ENCODE peak calls at places on chromosomes 11 and 22, in ten cellular contexts. One of them, this sample, is unnamed.

GRCh38 chr11:19740586-19740985 is 27.9 kb downstream of the NAV2 start:
- DNase-seq in GM12891: no peak
- DNase-seq in H1: no peak
- DNase-seq in transverse colon: no peak
- DNase-seq in breast epithelium: no peak
- DNase-seq in HCT116: no peak
- DNase-seq in prostate gland: no peak
- DNase-seq in GM12892: no peak
- DNase-seq in Panc1: no peak
- DNase-seq in sigmoid colon: no peak
- DNase-seq in this sample: no peak

GRCh38 chr11:64500176-64501013 is 90.6 kb upstream of the SLC22A12 start:
- DNase-seq in GM12891: no peak
- DNase-seq in H1: no peak
- DNase-seq in transverse colon: no peak
- DNase-seq in breast epithelium: no peak
- DNase-seq in HCT116: peak
- DNase-seq in prostate gland: no peak
- DNase-seq in GM12892: no peak
- DNase-seq in Panc1: no peak
- DNase-seq in sigmoid colon: no peak
- DNase-seq in this sample: peak

GRCh38 chr11:81005595-81005994 is 1564.8 kb upstream of the TENM4 start:
- DNase-seq in GM12891: no peak
- DNase-seq in H1: no peak
- DNase-seq in transverse colon: no peak
- DNase-seq in breast epithelium: no peak
- DNase-seq in HCT116: no peak
- DNase-seq in prostate gland: no peak
- DNase-seq in GM12892: no peak
- DNase-seq in Panc1: peak
- DNase-seq in sigmoid colon: no peak
- DNase-seq in this sample: no peak

GRCh38 chr11:8017071-8017470 is 29.9 kb downstream of the EIF3F start:
- DNase-seq in GM12891: no peak
- DNase-seq in H1: no peak
- DNase-seq in transverse colon: no peak
- DNase-seq in breast epithelium: no peak
- DNase-seq in HCT116: no peak
- DNase-seq in prostate gland: no peak
- DNase-seq in GM12892: no peak
- DNase-seq in Panc1: no peak
- DNase-seq in sigmoid colon: no peak
- DNase-seq in this sample: no peak

GRCh38 chr11:129248618-129249017 is 56.5 kb upstream of the ARHGAP32 start:
- DNase-seq in GM12891: no peak
- DNase-seq in H1: no peak
- DNase-seq in transverse colon: no peak
- DNase-seq in breast epithelium: no peak
- DNase-seq in HCT116: no peak
- DNase-seq in prostate gland: no peak
- DNase-seq in GM12892: no peak
- DNase-seq in Panc1: peak
- DNase-seq in sigmoid colon: no peak
- DNase-seq in this sample: no peak

GRCh38 chr11:97514446-97514845 is 1124.6 kb downstream of the JRKL start:
- DNase-seq in GM12891: no peak
- DNase-seq in H1: no peak
- DNase-seq in transverse colon: no peak
- DNase-seq in breast epithelium: no peak
- DNase-seq in HCT116: no peak
- DNase-seq in prostate gland: no peak
- DNase-seq in GM12892: no peak
- DNase-seq in Panc1: no peak
- DNase-seq in sigmoid colon: no peak
- DNase-seq in this sample: no peak

GRCh38 chr11:134555510-134555909 is 143.5 kb upstream of the B3GAT1 start:
- DNase-seq in GM12891: no peak
- DNase-seq in H1: no peak
- DNase-seq in transverse colon: no peak
- DNase-seq in breast epithelium: no peak
- DNase-seq in HCT116: no peak
- DNase-seq in prostate gland: no peak
- DNase-seq in GM12892: no peak
- DNase-seq in Panc1: no peak
- DNase-seq in sigmoid colon: no peak
- DNase-seq in this sample: no peak

GRCh38 chr11:35016939-35017338 is 100.5 kb downstream of the PDHX start:
- DNase-seq in GM12891: no peak
- DNase-seq in H1: no peak
- DNase-seq in transverse colon: no peak
- DNase-seq in breast epithelium: no peak
- DNase-seq in HCT116: no peak
- DNase-seq in prostate gland: no peak
- DNase-seq in GM12892: no peak
- DNase-seq in Panc1: no peak
- DNase-seq in sigmoid colon: no peak
- DNase-seq in this sample: no peak

GRCh38 chr22:23700706-23701105 is 9.9 kb downstream of the RGL4 start:
- DNase-seq in GM12891: no peak
- DNase-seq in H1: no peak
- DNase-seq in transverse colon: no peak
- DNase-seq in breast epithelium: no peak
- DNase-seq in HCT116: no peak
- DNase-seq in prostate gland: no peak
- DNase-seq in GM12892: no peak
- DNase-seq in Panc1: no peak
- DNase-seq in sigmoid colon: no peak
- DNase-seq in this sample: no peak

GRCh38 chr11:68260484-68260883 is 11.3 kb downstream of the C11orf24 start:
- DNase-seq in GM12891: no peak
- DNase-seq in H1: no peak
- DNase-seq in transverse colon: no peak
- DNase-seq in breast epithelium: no peak
- DNase-seq in HCT116: no peak
- DNase-seq in prostate gland: no peak
- DNase-seq in GM12892: no peak
- DNase-seq in Panc1: no peak
- DNase-seq in sigmoid colon: no peak
- DNase-seq in this sample: no peak

GRCh38 chr11:19738124-19738523 is 25.5 kb downstream of the NAV2 start:
- DNase-seq in GM12891: no peak
- DNase-seq in H1: no peak
- DNase-seq in transverse colon: no peak
- DNase-seq in breast epithelium: no peak
- DNase-seq in HCT116: no peak
- DNase-seq in prostate gland: no peak
- DNase-seq in GM12892: no peak
- DNase-seq in Panc1: no peak
- DNase-seq in sigmoid colon: no peak
- DNase-seq in this sample: no peak

DNA sequence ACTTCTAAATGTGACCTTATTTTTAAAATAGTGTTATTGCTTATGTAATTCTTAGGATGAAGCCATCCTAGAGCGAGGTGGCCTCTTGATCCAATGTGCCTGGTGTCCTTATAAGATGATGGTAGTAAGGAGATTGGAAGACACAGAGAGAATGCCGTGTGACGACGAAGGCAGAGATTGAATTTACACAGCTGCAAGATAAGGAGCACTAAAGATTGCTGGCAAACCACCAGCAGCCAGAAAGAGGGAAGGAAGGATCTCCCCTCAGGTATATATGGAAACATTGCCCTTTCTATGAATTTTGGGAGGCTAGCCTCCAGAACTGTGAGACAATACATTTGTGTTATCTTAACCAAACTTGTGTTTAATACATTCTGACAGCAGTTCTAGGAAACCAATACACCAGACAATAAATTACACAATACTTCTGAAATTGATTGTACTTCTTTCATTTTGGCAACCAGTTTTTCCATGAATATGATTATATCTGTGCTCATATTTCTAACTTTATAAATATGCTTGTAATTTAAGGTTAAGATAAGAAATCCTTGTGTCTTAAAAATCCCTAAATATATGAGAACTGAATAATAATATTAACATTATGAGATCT is 86.3 kb upstream of the VPREB1 start:
- DNase-seq in GM12891: no peak
- DNase-seq in H1: no peak
- DNase-seq in transverse colon: no peak
- DNase-seq in breast epithelium: no peak
- DNase-seq in HCT116: no peak
- DNase-seq in prostate gland: no peak
- DNase-seq in GM12892: no peak
- DNase-seq in Panc1: no peak
- DNase-seq in sigmoid colon: no peak
- DNase-seq in this sample: no peak
- TF ChIP-seq POLR2AphosphoS5 in GM12891: no peak
- TF ChIP-seq POLR2AphosphoS5 in H1: no peak
- TF ChIP-seq POLR2AphosphoS5 in transverse colon: no peak
- TF ChIP-seq POLR2AphosphoS5 in breast epithelium: no peak
- TF ChIP-seq POLR2AphosphoS5 in HCT116: no peak
- TF ChIP-seq POLR2AphosphoS5 in prostate gland: no peak
- TF ChIP-seq POLR2AphosphoS5 in GM12892: no peak
- TF ChIP-seq POLR2AphosphoS5 in Panc1: no peak
- TF ChIP-seq POLR2AphosphoS5 in sigmoid colon: no peak
- TF ChIP-seq POLR2AphosphoS5 in this sample: no peak

GRCh38 chr11:3356858-3357257 is 22.1 kb downstream of the ZNF195 start:
- DNase-seq in GM12891: no peak
- DNase-seq in H1: no peak
- DNase-seq in transverse colon: no peak
- DNase-seq in breast epithelium: no peak
- DNase-seq in HCT116: no peak
- DNase-seq in prostate gland: no peak
- DNase-seq in GM12892: no peak
- DNase-seq in Panc1: no peak
- DNase-seq in sigmoid colon: no peak
- DNase-seq in this sample: no peak

GRCh38 chr11:3357994-3358676 is 20.8 kb downstream of the ZNF195 start:
- DNase-seq in GM12891: no peak
- DNase-seq in H1: no peak
- DNase-seq in transverse colon: no peak
- DNase-seq in breast epithelium: no peak
- DNase-seq in HCT116: no peak
- DNase-seq in prostate gland: no peak
- DNase-seq in GM12892: no peak
- DNase-seq in Panc1: no peak
- DNase-seq in sigmoid colon: no peak
- DNase-seq in this sample: no peak

GRCh38 chr11:3357302-3357701 is 21.6 kb downstream of the ZNF195 start:
- DNase-seq in GM12891: no peak
- DNase-seq in H1: no peak
- DNase-seq in transverse colon: no peak
- DNase-seq in breast epithelium: no peak
- DNase-seq in HCT116: no peak
- DNase-seq in prostate gland: no peak
- DNase-seq in GM12892: no peak
- DNase-seq in Panc1: no peak
- DNase-seq in sigmoid colon: no peak
- DNase-seq in this sample: no peak

DNA sequence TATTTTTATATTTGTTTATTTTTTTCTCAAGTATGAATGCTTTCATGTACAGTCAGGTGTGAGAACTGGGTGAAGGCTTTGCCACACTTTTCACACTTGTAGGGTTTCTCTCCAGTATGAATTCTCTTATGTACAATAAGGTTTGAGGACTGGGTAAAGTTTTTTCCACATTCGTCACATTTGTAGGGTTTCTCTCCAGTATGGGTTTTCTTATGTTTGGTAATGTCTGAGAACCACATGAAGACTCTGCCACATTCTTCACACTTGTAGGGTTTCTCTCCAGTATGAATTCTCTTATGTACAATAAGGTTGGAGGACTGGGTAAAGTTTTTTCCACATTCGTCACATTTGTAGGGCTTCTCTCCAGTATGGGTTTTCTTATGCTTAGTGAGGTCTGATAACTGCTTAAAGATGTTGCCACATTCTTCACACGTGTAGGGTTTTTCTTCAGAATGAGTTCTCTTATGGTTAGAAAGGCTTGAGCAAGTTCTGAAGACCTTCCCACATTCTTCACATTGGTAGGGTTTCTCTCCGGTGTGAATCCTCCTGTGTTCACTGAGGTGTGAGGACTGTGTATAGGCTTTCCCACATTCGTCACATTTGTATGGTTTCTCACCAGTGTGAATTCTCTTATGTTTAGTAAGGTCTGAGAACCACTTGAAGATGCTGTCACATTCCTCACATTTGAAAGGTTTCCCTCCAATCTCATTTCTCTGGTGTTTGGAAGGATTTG is 19.7 kb downstream of the ZNF195 start:
- DNase-seq in GM12891: no peak
- DNase-seq in H1: no peak
- DNase-seq in transverse colon: no peak
- DNase-seq in breast epithelium: no peak
- DNase-seq in HCT116: no peak
- DNase-seq in prostate gland: no peak
- DNase-seq in GM12892: no peak
- DNase-seq in Panc1: no peak
- DNase-seq in sigmoid colon: no peak
- DNase-seq in this sample: no peak
- TF ChIP-seq POLR2AphosphoS5 in GM12891: no peak
- TF ChIP-seq POLR2AphosphoS5 in H1: peak
- TF ChIP-seq POLR2AphosphoS5 in transverse colon: no peak
- TF ChIP-seq POLR2AphosphoS5 in breast epithelium: no peak
- TF ChIP-seq POLR2AphosphoS5 in HCT116: no peak
- TF ChIP-seq POLR2AphosphoS5 in prostate gland: no peak
- TF ChIP-seq POLR2AphosphoS5 in GM12892: no peak
- TF ChIP-seq POLR2AphosphoS5 in Panc1: peak
- TF ChIP-seq POLR2AphosphoS5 in sigmoid colon: no peak
- TF ChIP-seq POLR2AphosphoS5 in this sample: peak

DNA sequence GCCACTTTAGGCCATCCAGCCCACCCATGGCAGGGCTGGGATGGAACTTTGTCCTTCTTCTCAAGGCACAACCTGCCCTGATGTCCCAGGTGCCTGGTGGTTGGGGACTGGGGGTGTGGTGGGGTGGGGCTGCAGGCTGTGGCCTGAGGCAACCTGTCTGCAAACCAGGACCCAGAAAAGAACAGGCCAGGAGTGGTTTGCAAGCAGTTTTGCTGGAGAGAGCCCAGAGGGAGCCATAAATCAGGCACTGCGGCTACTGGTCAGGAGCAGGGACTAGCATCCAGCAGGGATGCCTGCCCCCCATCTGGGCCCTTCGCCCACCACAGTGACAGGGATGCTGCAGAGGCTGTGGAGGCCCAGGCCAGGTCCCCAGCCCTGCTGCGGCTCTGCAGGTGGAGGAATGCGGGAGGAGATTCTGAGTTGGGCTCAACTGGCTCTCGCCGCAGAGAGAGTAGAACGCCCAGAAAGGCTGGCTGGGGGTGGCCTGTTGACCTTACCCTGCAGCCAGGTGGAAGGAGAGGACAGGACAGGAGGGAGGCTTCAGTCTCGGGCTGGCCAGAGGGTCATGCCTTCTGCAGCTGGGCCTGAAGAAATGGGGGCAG is 16.4 kb upstream of the NEFH start:
- DNase-seq in GM12891: no peak
- DNase-seq in H1: no peak
- DNase-seq in transverse colon: no peak
- DNase-seq in breast epithelium: no peak
- DNase-seq in HCT116: no peak
- DNase-seq in prostate gland: no peak
- DNase-seq in GM12892: no peak
- DNase-seq in Panc1: no peak
- DNase-seq in sigmoid colon: no peak
- DNase-seq in this sample: no peak
- TF ChIP-seq POLR2AphosphoS5 in GM12891: no peak
- TF ChIP-seq POLR2AphosphoS5 in H1: no peak
- TF ChIP-seq POLR2AphosphoS5 in transverse colon: no peak
- TF ChIP-seq POLR2AphosphoS5 in breast epithelium: no peak
- TF ChIP-seq POLR2AphosphoS5 in HCT116: no peak
- TF ChIP-seq POLR2AphosphoS5 in prostate gland: no peak
- TF ChIP-seq POLR2AphosphoS5 in GM12892: no peak
- TF ChIP-seq POLR2AphosphoS5 in Panc1: no peak
- TF ChIP-seq POLR2AphosphoS5 in sigmoid colon: no peak
- TF ChIP-seq POLR2AphosphoS5 in this sample: no peak

GRCh38 chr22:46087816-46088277 is 62.5 kb upstream of the PPARA start:
- DNase-seq in GM12891: no peak
- DNase-seq in H1: no peak
- DNase-seq in transverse colon: peak
- DNase-seq in breast epithelium: peak
- DNase-seq in HCT116: no peak
- DNase-seq in prostate gland: peak
- DNase-seq in GM12892: no peak
- DNase-seq in Panc1: no peak
- DNase-seq in sigmoid colon: peak
- DNase-seq in this sample: no peak
- TF ChIP-seq POLR2AphosphoS5 in GM12891: no peak
- TF ChIP-seq POLR2AphosphoS5 in H1: no peak
- TF ChIP-seq POLR2AphosphoS5 in transverse colon: peak
- TF ChIP-seq POLR2AphosphoS5 in breast epithelium: peak
- TF ChIP-seq POLR2AphosphoS5 in HCT116: no peak
- TF ChIP-seq POLR2AphosphoS5 in prostate gland: peak
- TF ChIP-seq POLR2AphosphoS5 in GM12892: no peak
- TF ChIP-seq POLR2AphosphoS5 in Panc1: no peak
- TF ChIP-seq POLR2AphosphoS5 in sigmoid colon: peak
- TF ChIP-seq POLR2AphosphoS5 in this sample: no peak

This sample was measured in HL-60.